ENCODE peak calls at places on chromosomes 5 and 9, in eight cellular contexts. W is HCT116, T is left lung, C is GM13976, U is fibroblast of mammary gland, Q is lung, D is tibial artery, L is heart left ventricle. P is an unnamed sample.

GRCh38 chr5:74394924-74395880 is 245.3 kb downstream of the ENC1 start:
- DNase-seq in T (no peak), Q (no peak), L (no peak), W (no peak), C (no peak), U (no peak), D (no peak), P (no peak)

GRCh38 chr5:21238786-21239185 is 1250.8 kb upstream of the CDH18 start:
- DNase-seq in U (no peak), L (no peak), T (no peak), Q (no peak), C (no peak), W (no peak), D (no peak), P (no peak)

GRCh38 chr9:89532478-89532877 is 34.6 kb upstream of the SEMA4D start:
- DNase-seq in W (no peak), U (no peak), Q (no peak), C (no peak), T (no peak), D (no peak), L (no peak), P (no peak)

GRCh38 chr5:145854651-145855258 is 18.1 kb downstream of the GRXCR2 start:
- DNase-seq in W (peak; percentile 77), T (no peak), L (no peak), D (no peak), C (no peak), U (peak; percentile 74), Q (no peak), P (no peak)

GRCh38 chr9:22084336-22085035 is 75.4 kb upstream of the CDKN2B start:
- DNase-seq in W (peak; percentile 74), Q (no peak), L (no peak), U (peak; percentile 90), C (no peak), D (no peak), T (no peak), P (no peak)

GRCh38 chr5:109866051-109866450 is 176.3 kb downstream of the MAN2A1 start:
- DNase-seq in Q (no peak), D (no peak), L (no peak), T (no peak), C (no peak), U (peak; percentile 86), W (no peak), P (no peak)

GRCh38 chr5:124481419-124481818 is 265.0 kb downstream of the ZNF608 start:
- DNase-seq in T (no peak), W (no peak), D (no peak), U (no peak), Q (no peak), C (no peak), L (no peak), P (no peak)

GRCh38 chr5:137900925-137901817 is 11.9 kb downstream of the PKD2L2 start:
- DNase-seq in W (no peak), T (no peak), L (no peak), C (no peak), D (no peak), U (no peak), Q (no peak), P (no peak)

GRCh38 chr5:136089804-136090203 is 42.8 kb upstream of the SMAD5 start:
- DNase-seq in Q (no peak), C (no peak), D (no peak), L (no peak), W (no peak), U (no peak), T (no peak), P (no peak)

GRCh38 chr5:59287361-59287760 is 606.2 kb downstream of the PDE4D start:
- DNase-seq in L (no peak), Q (no peak), W (no peak), T (no peak), U (no peak), D (no peak), C (no peak), P (no peak)

GRCh38 chr5:34686762-34687268 is 30.7 kb downstream of the RAI14 start:
- DNase-seq in C (no peak), L (peak; percentile 90), Q (peak; percentile 89), W (peak; percentile 94), D (peak; percentile 53), T (peak; percentile 85), U (peak; percentile 98), P (no peak)

GRCh38 chr5:169979871-169980270 is 424 bp downstream of the INSYN2B start:
- DNase-seq in C (no peak), T (no peak), L (no peak), W (no peak), Q (no peak), D (no peak), U (no peak), P (no peak)

GRCh38 chr9:72773570-72773969 is 179.3 kb downstream of the ALDH1A1 start:
- DNase-seq in T (no peak), D (no peak), C (no peak), Q (no peak), U (no peak), L (no peak), W (no peak), P (no peak)

GRCh38 chr5:179256229-179257189 is 88.8 kb downstream of the ADAMTS2 start:
- DNase-seq in W (no peak), L (no peak), C (no peak), Q (no peak), U (no peak), D (no peak), T (peak; percentile 30), P (no peak)

GRCh38 chr9:90219548-90220118 is 423.0 kb downstream of the DIRAS2 start:
- DNase-seq in W (no peak), D (no peak), U (no peak), L (no peak), T (no peak), Q (peak; percentile 36), C (peak; percentile 64), P (peak; percentile 61)

GRCh38 chr9:129359871-129360536 is 181.9 kb upstream of the IER5L start:
- DNase-seq in Q (no peak), W (no peak), T (no peak), C (no peak), L (no peak), D (no peak), U (no peak), P (no peak)

GRCh38 chr5:131169810-131170539 is 769 bp upstream of the LYRM7 start:
- DNase-seq in L (no peak), D (no peak), C (no peak), U (no peak), T (no peak), W (no peak), Q (no peak), P (no peak)

GRCh38 chr5:1298067-1298551 is 3.2 kb upstream of the TERT start:
- DNase-seq in C (no peak), W (no peak), U (no peak), T (peak; percentile 21), Q (no peak), D (no peak), L (no peak), P (no peak)

GRCh38 chr5:174409070-174409469 is 315.3 kb upstream of the MSX2 start:
- DNase-seq in W (no peak), C (no peak), T (no peak), U (no peak), L (no peak), D (no peak), Q (no peak), P (no peak)
- TF ChIP-seq CTCF in W (peak; percentile 58), C (no peak), T (no peak), U (no peak), L (peak; percentile 3), D (no peak), Q (no peak), P (no peak)

DNA sequence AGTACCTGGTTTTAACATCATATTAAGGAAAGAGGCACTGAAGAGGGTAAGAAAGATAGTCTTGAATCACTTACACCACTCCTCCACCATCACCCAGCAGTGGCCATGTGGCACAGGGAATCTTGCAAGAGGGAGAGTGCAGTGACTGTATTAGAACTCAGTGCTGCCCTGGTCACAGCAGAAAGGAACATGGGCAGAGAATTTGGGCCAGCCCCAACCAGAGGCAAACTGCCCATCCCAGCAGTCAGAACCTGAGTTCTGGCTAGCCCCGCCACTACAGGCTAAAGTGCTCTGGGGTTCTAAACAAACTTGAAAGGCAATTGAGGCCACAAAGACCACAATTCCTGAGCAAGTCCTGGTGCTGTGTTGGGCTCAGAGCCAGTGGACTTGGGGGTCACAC is 16.7 kb upstream of the EFNA5 start:
- DNase-seq in C (no peak), W (no peak), Q (no peak), T (no peak), L (no peak), U (no peak), D (no peak), P (no peak)
- TF ChIP-seq CTCF in C (no peak), W (no peak), Q (no peak), T (no peak), L (no peak), U (no peak), D (no peak), P (no peak)

GRCh38 chr9:137212520-137212919 is 7.0 kb downstream of the NDOR1 start:
- DNase-seq in L (no peak), C (no peak), D (no peak), U (no peak), T (no peak), Q (no peak), W (no peak), P (no peak)
- TF ChIP-seq CTCF in L (no peak), C (no peak), D (no peak), U (no peak), T (no peak), Q (no peak), W (peak; percentile 22), P (no peak)

GRCh38 chr9:134550584-134550983 is 91.0 kb upstream of the COL5A1 start:
- DNase-seq in L (no peak), W (no peak), U (no peak), C (no peak), T (peak; percentile 29), Q (no peak), D (no peak), P (no peak)

GRCh38 chr9:134552349-134552990 is 89.1 kb upstream of the COL5A1 start:
- DNase-seq in T (peak; percentile 30), C (peak; percentile 18), U (no peak), Q (no peak), D (no peak), L (no peak), W (no peak), P (no peak)

GRCh38 chr9:134553061-134553891 is 88.3 kb upstream of the COL5A1 start:
- DNase-seq in L (no peak), C (no peak), U (no peak), T (peak; percentile 33), W (no peak), D (no peak), Q (no peak), P (no peak)

GRCh38 chr9:134551176-134551575 is 90.4 kb upstream of the COL5A1 start:
- DNase-seq in C (no peak), U (no peak), T (peak; percentile 30), W (no peak), D (no peak), L (no peak), Q (no peak), P (no peak)

DNA sequence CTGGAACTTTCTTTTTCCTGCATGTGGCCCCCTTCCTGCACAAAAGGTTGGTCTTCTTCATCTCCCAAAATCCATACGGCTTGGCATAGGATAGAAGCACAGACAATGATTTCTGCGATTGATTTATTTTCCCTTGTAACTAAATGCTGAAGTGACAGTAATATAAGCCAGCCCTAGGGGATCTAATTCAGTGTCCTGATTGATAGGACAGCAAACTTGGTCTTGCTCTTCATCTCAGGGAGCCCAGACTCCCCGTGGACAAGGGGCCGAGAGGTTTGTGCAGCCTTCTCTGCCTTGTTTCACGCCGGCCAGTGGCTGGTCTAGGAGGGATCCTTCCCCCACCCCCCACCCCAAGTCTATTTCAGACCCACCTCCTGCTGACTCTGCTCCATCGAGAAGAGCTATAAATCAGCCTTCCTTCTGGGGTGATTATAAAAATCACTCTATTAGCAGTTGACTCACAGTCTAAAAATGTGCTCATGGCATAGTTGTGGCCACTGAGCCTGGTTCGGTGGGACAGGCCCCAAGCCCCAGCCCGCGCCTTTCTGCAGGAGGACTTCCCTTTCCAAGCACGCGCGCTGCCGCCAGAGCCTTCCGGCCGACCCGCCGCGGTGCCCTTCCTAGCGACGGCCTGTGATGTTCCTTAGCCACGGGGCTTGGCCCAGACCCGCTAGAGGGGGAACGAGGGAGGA is 89.8 kb upstream of the COL5A1 start:
- DNase-seq in Q (no peak), T (peak; percentile 55), D (peak; percentile 59), W (no peak), C (no peak), U (peak; percentile 77), L (no peak), P (no peak)
- TF ChIP-seq CTCF in Q (no peak), T (no peak), D (no peak), W (no peak), C (no peak), U (no peak), L (no peak), P (no peak)